ENCODE peak calls at places on chromosomes 5 and 9, in seven cellular contexts. T is A673; U is gastrocnemius medialis; L is AG04450; G is GM23338; X is tibial artery; Q is CD4-positive, CD25-positive, alpha-beta regulatory T cell. Z is an unnamed sample.
A peak's percentile ranks its signal among the peaks of the same experiment; 100 is the strongest.

GRCh38 chr5:57650360-57651069 is 167.9 kb upstream of the ACTBL2 start:
- DNase-seq in Q (peak; percentile 31), T (peak; percentile 61), X (no peak), U (no peak), L (no peak), G (peak; percentile 86), Z (no peak)

GRCh38 chr9:113350937-113351336 is 1.6 kb downstream of the BSPRY start:
- DNase-seq in U (no peak), X (no peak), G (no peak), L (no peak), T (no peak), Q (peak; percentile 63), Z (no peak)

GRCh38 chr5:139696894-139697658 is 48.9 kb downstream of the CXXC5 start:
- DNase-seq in L (peak; percentile 68), T (peak; percentile 86), U (no peak), Q (peak; percentile 59), X (peak; percentile 92), G (peak; percentile 87), Z (no peak)

GRCh38 chr5:139741823-139742172 is 53.8 kb upstream of the PSD2 start:
- DNase-seq in X (no peak), Q (no peak), L (no peak), T (no peak), U (no peak), G (no peak), Z (no peak)

GRCh38 chr5:37554938-37555337 is 175.8 kb downstream of the WDR70 start:
- DNase-seq in G (peak; percentile 71), T (no peak), L (no peak), U (no peak), X (no peak), Q (peak; percentile 41), Z (no peak)

GRCh38 chr9:127209948-127210621 is 54.5 kb upstream of the GARNL3 start:
- DNase-seq in X (peak; percentile 19), U (no peak), L (no peak), T (peak; percentile 46), Q (no peak), G (no peak), Z (no peak)

GRCh38 chr5:139635191-139635590 is 13.0 kb upstream of the CXXC5 start:
- DNase-seq in Q (no peak), U (no peak), G (no peak), T (no peak), L (no peak), X (no peak), Z (no peak)

GRCh38 chr5:125034331-125034730 is 287.9 kb upstream of the ZNF608 start:
- DNase-seq in Q (no peak), X (no peak), T (no peak), L (no peak), G (no peak), U (no peak), Z (no peak)

GRCh38 chr5:115435776-115436712 is 108.5 kb downstream of the FEM1C start:
- DNase-seq in Q (no peak), U (no peak), L (no peak), G (no peak), X (no peak), T (no peak), Z (no peak)

GRCh38 chr5:53170748-53171349 is 61.3 kb upstream of the MOCS2 start:
- DNase-seq in U (no peak), T (peak; percentile 17), L (no peak), X (no peak), G (peak; percentile 53), Q (peak; percentile 2), Z (no peak)

GRCh38 chr9:104088416-104088815 is 5.7 kb upstream of the SMC2 start:
- DNase-seq in T (no peak), L (no peak), G (no peak), X (no peak), U (no peak), Q (no peak), Z (no peak)

GRCh38 chr9:2271426-2271825 is 256.3 kb downstream of the SMARCA2 start:
- DNase-seq in L (no peak), Q (peak; percentile 54), G (peak; percentile 78), T (peak; percentile 60), U (no peak), X (no peak), Z (no peak)

GRCh38 chr5:58106754-58107410 is 353.0 kb downstream of the PLK2 start:
- DNase-seq in T (no peak), L (no peak), X (no peak), G (no peak), Q (no peak), U (no peak), Z (no peak)

GRCh38 chr9:135816179-135816970 is 91.0 kb downstream of the CAMSAP1 start:
- DNase-seq in G (no peak), U (no peak), X (peak; percentile 23), Q (no peak), L (no peak), T (no peak), Z (no peak)

GRCh38 chr9:126902160-126902559 is 12.4 kb upstream of the RALGPS1 start:
- DNase-seq in U (no peak), X (no peak), G (no peak), Q (no peak), T (no peak), L (no peak), Z (no peak)

GRCh38 chr9:76298497-76299144 is 95.6 kb downstream of the RFK start:
- DNase-seq in T (no peak), G (peak; percentile 17), U (no peak), X (no peak), L (no peak), Q (no peak), Z (no peak)

GRCh38 chr5:113003763-113004162 is 27.2 kb downstream of the DCP2 start:
- DNase-seq in Q (no peak), T (no peak), L (no peak), G (no peak), X (no peak), U (no peak), Z (no peak)
- H3K27ac ChIP-seq in Q (no peak overlapping the region), T (no peak overlapping the region), L (no peak overlapping the region), G (no peak overlapping the region), X (no peak overlapping the region), U (no peak overlapping the region), Z (no peak overlapping the region)

GRCh38 chr9:130994135-130994534 is 14.8 kb upstream of the LAMC3 start:
- DNase-seq in T (no peak), U (no peak), X (no peak), G (no peak), L (no peak), Q (no peak), Z (no peak)

GRCh38 chr9:130990362-130991226 is 18.4 kb upstream of the LAMC3 start:
- DNase-seq in U (no peak), Q (no peak), G (no peak), T (no peak), L (no peak), X (no peak), Z (no peak)

GRCh38 chr9:130991227-130992058 is 17.5 kb upstream of the LAMC3 start:
- DNase-seq in L (no peak), T (no peak), Q (no peak), X (no peak), U (no peak), G (peak; percentile 69), Z (no peak)

GRCh38 chr9:130993303-130994030 is 15.5 kb upstream of the LAMC3 start:
- DNase-seq in Q (no peak), G (no peak), X (no peak), T (no peak), U (no peak), L (no peak), Z (no peak)

DNA sequence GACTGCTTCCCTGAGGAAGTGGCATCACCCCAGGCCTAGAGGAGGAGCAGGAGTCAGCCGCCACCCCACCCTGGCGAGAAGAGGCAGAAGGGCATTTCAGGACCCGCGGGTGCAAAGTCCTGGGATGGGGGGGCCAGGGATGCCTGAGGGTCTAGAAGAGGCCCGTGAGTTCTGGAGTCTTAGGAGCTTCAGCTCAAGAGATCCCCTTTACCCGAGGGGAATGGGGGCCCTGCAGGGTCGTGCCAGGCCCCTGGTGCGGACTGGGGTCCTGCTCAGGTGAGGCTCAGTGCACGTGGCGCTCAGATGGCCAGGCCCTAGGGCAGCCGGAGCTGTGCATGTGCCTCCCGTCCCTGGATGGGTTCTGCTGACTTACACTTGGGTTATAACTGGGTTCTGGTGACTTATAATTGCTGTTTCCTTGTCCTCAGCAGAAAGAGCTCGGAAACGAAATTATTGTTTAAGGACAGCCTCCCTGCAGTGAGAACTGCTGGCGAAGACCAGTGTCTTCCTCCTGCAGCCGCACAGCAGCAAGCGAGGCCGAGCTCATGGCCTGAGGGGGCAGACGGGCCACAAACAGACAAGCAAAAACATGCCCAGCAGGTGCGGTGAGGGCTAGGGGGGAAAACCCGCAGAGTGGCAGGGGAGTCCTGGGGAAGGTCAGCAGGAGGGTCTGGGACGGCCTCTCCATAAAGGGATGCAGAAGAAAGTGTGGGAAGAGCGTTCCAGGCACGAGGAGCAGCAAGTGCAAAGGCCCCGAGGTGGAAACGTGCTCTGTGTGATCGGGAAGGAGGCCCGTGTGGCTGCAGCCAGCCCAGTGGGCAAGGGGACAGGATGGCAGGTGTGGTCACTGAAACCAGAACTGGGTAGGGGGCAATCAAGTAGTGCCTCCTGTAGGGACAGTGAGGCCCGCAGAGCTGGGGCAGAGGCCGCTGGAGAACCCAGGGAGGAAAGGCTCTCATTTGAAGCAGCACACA is 16.6 kb upstream of the LAMC3 start:
- DNase-seq in L (no peak), X (no peak), Q (no peak), G (no peak), U (no peak), T (no peak), Z (no peak)
- H3K27ac ChIP-seq in L (no peak overlapping the region), X (no peak overlapping the region), Q (no peak overlapping the region), G (no peak overlapping the region), U (no peak overlapping the region), T (no peak overlapping the region), Z (no peak overlapping the region)

GRCh38 chr5:98308231-98308630 is 465.2 kb upstream of the RGMB start:
- DNase-seq in Q (no peak), L (no peak), X (no peak), T (no peak), U (no peak), G (no peak), Z (no peak)

GRCh38 chr5:98314262-98314661 is 459.2 kb upstream of the RGMB start:
- DNase-seq in L (no peak), T (peak; percentile 49), G (no peak), U (no peak), X (no peak), Q (no peak), Z (no peak)

GRCh38 chr5:98307811-98308210 is 465.7 kb upstream of the RGMB start:
- DNase-seq in X (no peak), U (no peak), G (no peak), Q (no peak), T (no peak), L (peak; percentile 49), Z (no peak)

GRCh38 chr5:98309785-98310566 is 463.5 kb upstream of the RGMB start:
- DNase-seq in L (peak; percentile 83), T (peak; percentile 78), Q (peak; percentile 13), X (no peak), G (peak; percentile 68), U (no peak), Z (no peak)

DNA sequence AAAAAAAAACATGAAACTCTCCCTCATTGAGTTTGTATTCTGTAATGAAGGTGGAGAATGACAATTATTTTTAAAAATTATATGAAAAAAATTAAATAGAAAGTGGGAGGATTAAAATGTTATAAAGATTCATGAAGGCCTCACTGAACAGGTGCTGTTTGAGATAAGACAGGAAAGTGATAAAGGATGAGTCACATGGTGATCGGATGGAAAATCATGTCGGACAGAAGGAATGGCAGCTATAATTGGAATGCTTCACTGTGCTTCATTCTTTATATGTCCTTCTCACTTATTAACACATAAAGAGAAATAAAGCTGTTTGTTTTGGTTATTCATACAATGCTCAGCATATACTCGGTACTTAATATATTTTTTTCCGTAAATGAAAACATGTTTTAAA is 464.5 kb upstream of the RGMB start:
- DNase-seq in X (no peak), U (no peak), G (no peak), Q (no peak), L (no peak), T (no peak), Z (no peak)
- H3K27ac ChIP-seq in X (no peak overlapping the region), U (no peak overlapping the region), G (no peak overlapping the region), Q (no peak overlapping the region), L (peak overlapping the region; percentile 97), T (no peak overlapping the region), Z (no peak overlapping the region)

GRCh38 chr9:27154923-27155322 is 45.9 kb downstream of the TEK start:
- DNase-seq in X (no peak), G (no peak), L (peak; percentile 71), U (no peak), T (no peak), Q (no peak), Z (no peak)
- H3K27ac ChIP-seq in X (peak overlapping the region; percentile 24), G (no peak overlapping the region), L (peak overlapping the region; percentile 34), U (no peak overlapping the region), T (no peak overlapping the region), Q (no peak overlapping the region), Z (no peak overlapping the region)

Z was measured in effector memory CD4-positive, alpha-beta T cell.